ENCODE peak calls at places on chromosomes 1 and 21, in five cellular contexts. M is fibroblast of lung; R is stimulated activated CD8-positive, alpha-beta memory T cell treated with anti-CD3 and anti-CD28 coated beads, Interleukin-2, amount 100 ng/mL, for 1 hour; B is 8988T; U is RCC 7860. C is an unnamed sample.

GRCh38 chr1:111603979-111604378 is 15.6 kb upstream of the RAP1A start:
- DNase-seq in M (no peak), R (peak; percentile 47), B (no peak), U (no peak), C (no peak)

GRCh38 chr21:45974073-45975016 is 7.2 kb upstream of the COL6A1 start:
- DNase-seq in M (peak; percentile 84), R (no peak), B (no peak), U (peak; percentile 82), C (peak; percentile 56)

GRCh38 chr1:207321045-207321789 is at the start of gene CD55:
- DNase-seq in M (peak; percentile 93), R (peak; percentile 98), B (peak; percentile 74), U (peak; percentile 93), C (peak; percentile 86)

GRCh38 chr1:191498318-191498717 is 659.9 kb upstream of the RGS18 start:
- DNase-seq in M (peak; percentile 44), R (no peak), B (no peak), U (peak; percentile 65), C (no peak)

GRCh38 chr1:109620396-109620817 is 770 bp downstream of the AMPD2 start:
- DNase-seq in M (peak; percentile 61), R (no peak), B (peak; percentile 68), U (peak; percentile 50), C (peak; percentile 73)

GRCh38 chr1:21335088-21335678 is 44.9 kb upstream of the ECE1 start:
- DNase-seq in M (no peak), R (no peak), B (no peak), U (no peak), C (no peak)

GRCh38 chr1:115189814-115190541 is 100.7 kb upstream of the TSPAN2 start:
- DNase-seq in M (peak; percentile 98), R (no peak), B (no peak), U (peak; percentile 99), C (no peak)

GRCh38 chr1:42639116-42639515 is 19.1 kb upstream of the PPIH start:
- DNase-seq in M (peak; percentile 58), R (no peak), B (no peak), U (no peak), C (no peak)

GRCh38 chr1:118494998-118495397 is 310.0 kb upstream of the SPAG17 start:
- DNase-seq in M (no peak), R (no peak), B (no peak), U (no peak), C (no peak)

GRCh38 chr1:41274827-41275519 is 32.9 kb upstream of the SCMH1 start:
- DNase-seq in M (no peak), R (no peak), B (no peak), U (no peak), C (no peak)

GRCh38 chr1:94418664-94419655 is 771 bp downstream of the ABCD3 start:
- DNase-seq in M (peak; percentile 48), R (no peak), B (no peak), U (peak; percentile 27), C (no peak)

GRCh38 chr1:27381976-27382762 is 964 bp downstream of the CD164L2 start:
- DNase-seq in M (no peak), R (no peak), B (no peak), U (no peak), C (no peak)

GRCh38 chr1:170634819-170635410 is 29.0 kb upstream of the PRRX1 start:
- DNase-seq in M (peak; percentile 50), R (no peak), B (no peak), U (no peak), C (no peak)

GRCh38 chr21:31489014-31489413 is 145.0 kb upstream of the TIAM1 start:
- DNase-seq in M (no peak), R (no peak), B (no peak), U (no peak), C (no peak)

GRCh38 chr21:33380483-33380998 is 22.7 kb upstream of the IFNGR2 start:
- DNase-seq in M (peak; percentile 95), R (peak; percentile 70), B (no peak), U (peak; percentile 94), C (no peak)

GRCh38 chr1:41226816-41227215 is 15.3 kb downstream of the SCMH1 start:
- DNase-seq in M (no peak), R (no peak), B (no peak), U (no peak), C (no peak)

GRCh38 chr21:39713905-39714304 is 31.1 kb upstream of the IGSF5 start:
- DNase-seq in M (peak; percentile 7), R (no peak), B (no peak), U (no peak), C (no peak)

GRCh38 chr1:30520461-30520860 is 202.9 kb downstream of the MATN1 start:
- DNase-seq in M (no peak), R (no peak), B (no peak), U (no peak), C (no peak)

GRCh38 chr1:167553136-167554027 is at the start of gene CREG1:
- DNase-seq in M (peak; percentile 89), R (peak; percentile 79), B (peak; percentile 84), U (peak; percentile 77), C (peak; percentile 85)